ENCODE peak calls at places on chromosomes 2 and 18, in eight cellular contexts. R, U, G, T, V, C, N and M are unnamed samples.

GRCh38 chr2:117686699-117687098 is 127.8 kb upstream of the DDX18 start:
- DNase-seq in R (no peak), U (no peak), G (no peak), T (no peak), V (no peak), C (no peak), N (no peak), M (no peak)

GRCh38 chr2:158692372-158693103 is 102.6 kb upstream of the DAPL1 start:
- DNase-seq in R (no peak), U (no peak), G (no peak), T (no peak), V (no peak), C (no peak), N (no peak), M (no peak)

GRCh38 chr2:214019229-214019972 is 391.5 kb upstream of the VWC2L start:
- DNase-seq in R (peak), U (peak), G (peak), T (peak), V (peak), C (no peak), N (no peak), M (no peak)

GRCh38 chr2:149027602-149028250 is 10.8 kb upstream of the LYPD6B start:
- DNase-seq in R (no peak), U (no peak), G (no peak), T (no peak), V (no peak), C (no peak), N (no peak), M (no peak)

GRCh38 chr18:49766646-49767045 is 46.7 kb downstream of the ACAA2 start:
- DNase-seq in R (no peak), U (no peak), G (no peak), T (no peak), V (no peak), C (no peak), N (no peak), M (no peak)

GRCh38 chr2:95062716-95063400 is 37.4 kb downstream of the MAL start:
- DNase-seq in R (no peak), U (no peak), G (no peak), T (no peak), V (no peak), C (no peak), N (peak), M (no peak)

GRCh38 chr2:18795881-18796280 is 206.5 kb upstream of the NT5C1B start:
- DNase-seq in R (no peak), U (no peak), G (no peak), T (peak), V (peak), C (no peak), N (no peak), M (no peak)

GRCh38 chr2:159124441-159124911 is 156.0 kb downstream of the TANC1 start:
- DNase-seq in R (peak), U (peak), G (peak), T (peak), V (peak), C (no peak), N (no peak), M (no peak)

GRCh38 chr2:233803994-233804393 is 25.9 kb downstream of the MROH2A start:
- DNase-seq in R (no peak), U (no peak), G (no peak), T (no peak), V (no peak), C (no peak), N (peak), M (no peak)

GRCh38 chr2:8290771-8291352 is 391.0 kb upstream of the ID2 start:
- DNase-seq in R (no peak), U (no peak), G (no peak), T (no peak), V (no peak), C (no peak), N (no peak), M (no peak)

GRCh38 chr18:56756971-56757370 is 105.8 kb downstream of the WDR7 start:
- DNase-seq in R (no peak), U (peak), G (no peak), T (no peak), V (no peak), C (no peak), N (no peak), M (no peak)

GRCh38 chr18:75777630-75778029 is 350.1 kb upstream of the SMIM21 start:
- DNase-seq in R (no peak), U (no peak), G (no peak), T (no peak), V (no peak), C (no peak), N (no peak), M (no peak)

GRCh38 chr2:68938938-68939337 is 13.8 kb downstream of the GKN2 start:
- DNase-seq in R (no peak), U (no peak), G (no peak), T (no peak), V (no peak), C (no peak), N (no peak), M (no peak)

GRCh38 chr2:240784629-240785423 is 35.2 kb downstream of the KIF1A start:
- DNase-seq in R (no peak), U (no peak), G (no peak), T (no peak), V (no peak), C (no peak), N (no peak), M (no peak)

GRCh38 chr2:121213386-121213785 is 71.6 kb downstream of the TFCP2L1 start:
- DNase-seq in R (no peak), U (no peak), G (no peak), T (no peak), V (no peak), C (no peak), N (no peak), M (no peak)

GRCh38 chr2:159897720-159898119 is 99.7 kb upstream of the CD302 start:
- DNase-seq in R (no peak), U (no peak), G (no peak), T (no peak), V (no peak), C (no peak), N (no peak), M (no peak)

GRCh38 chr2:182951948-182952663 is 85.7 kb upstream of the FRZB start:
- DNase-seq in R (no peak), U (no peak), G (no peak), T (no peak), V (peak), C (no peak), N (no peak), M (no peak)

GRCh38 chr2:38376346-38376682 is 759 bp downstream of the ATL2 start:
- DNase-seq in R (peak), U (no peak), G (peak), T (peak), V (peak), C (no peak), N (peak), M (no peak)

GRCh38 chr2:166651080-166651675 is 157.1 kb upstream of the SCN7A start:
- DNase-seq in R (no peak), U (no peak), G (no peak), T (peak), V (peak), C (no peak), N (no peak), M (no peak)

GRCh38 chr18:43893001-43893637 is 615.8 kb upstream of the SYT4 start:
- DNase-seq in R (peak), U (no peak), G (no peak), T (peak), V (peak), C (no peak), N (no peak), M (no peak)

GRCh38 chr2:133139847-133140533 is 428.3 kb downstream of the NCKAP5 start:
- DNase-seq in R (no peak), U (no peak), G (no peak), T (no peak), V (peak), C (no peak), N (no peak), M (no peak)

GRCh38 chr2:226079186-226079585 is 679.7 kb downstream of the NYAP2 start:
- DNase-seq in R (no peak), U (no peak), G (no peak), T (no peak), V (no peak), C (no peak), N (no peak), M (no peak)

GRCh38 chr18:5237083-5237722 is 40.1 kb upstream of the AKAIN1 start:
- DNase-seq in R (no peak), U (no peak), G (no peak), T (no peak), V (no peak), C (no peak), N (no peak), M (peak)

GRCh38 chr2:98026927-98027522 is 31.3 kb upstream of the TMEM131 start:
- DNase-seq in R (no peak), U (no peak), G (no peak), T (no peak), V (no peak), C (no peak), N (no peak), M (no peak)

GRCh38 chr2:163573652-163574051 is 162.2 kb downstream of the FIGN start:
- DNase-seq in R (no peak), U (no peak), G (no peak), T (no peak), V (no peak), C (no peak), N (no peak), M (no peak)

GRCh38 chr18:44767807-44768206 is 87.1 kb downstream of the SETBP1 start:
- DNase-seq in R (no peak), U (no peak), G (no peak), T (no peak), V (no peak), C (no peak), N (no peak), M (no peak)

GRCh38 chr2:139720056-139720455 is 939.9 kb upstream of the NXPH2 start:
- DNase-seq in R (no peak), U (no peak), G (no peak), T (no peak), V (no peak), C (no peak), N (no peak), M (no peak)

GRCh38 chr2:26934335-26934724 is 36.1 kb upstream of the MAPRE3 start:
- DNase-seq in R (no peak), U (no peak), G (no peak), T (no peak), V (no peak), C (no peak), N (no peak), M (no peak)

GRCh38 chr2:7180641-7181370 is 263.6 kb downstream of the RNF144A start:
- DNase-seq in R (no peak), U (no peak), G (peak), T (no peak), V (peak), C (no peak), N (no peak), M (no peak)

GRCh38 chr18:40355701-40356100 is 1599.3 kb upstream of the PIK3C3 start:
- DNase-seq in R (no peak), U (no peak), G (no peak), T (peak), V (peak), C (no peak), N (no peak), M (no peak)

GRCh38 chr18:77115461-77115907 is 17.1 kb downstream of the MBP start:
- DNase-seq in R (no peak), U (no peak), G (no peak), T (no peak), V (no peak), C (no peak), N (no peak), M (no peak)

GRCh38 chr2:70923378-70924015 is 12.2 kb upstream of the ATP6V1B1 start:
- DNase-seq in R (no peak), U (no peak), G (peak), T (no peak), V (no peak), C (no peak), N (no peak), M (peak)

GRCh38 chr2:239188536-239188935 is 212.3 kb downstream of the HDAC4 start:
- DNase-seq in R (no peak), U (peak), G (no peak), T (no peak), V (no peak), C (no peak), N (peak), M (no peak)

GRCh38 chr2:3472296-3472695 is 47.0 kb downstream of the ADI1 start:
- DNase-seq in R (no peak), U (no peak), G (no peak), T (no peak), V (no peak), C (no peak), N (no peak), M (no peak)

GRCh38 chr2:147689510-147689909 is 155.3 kb upstream of the ACVR2A start:
- DNase-seq in R (no peak), U (peak), G (no peak), T (no peak), V (no peak), C (no peak), N (no peak), M (no peak)

GRCh38 chr2:94870392-94871225 is 621 bp upstream of the TEKT4 start:
- DNase-seq in R (no peak), U (no peak), G (no peak), T (no peak), V (no peak), C (no peak), N (peak), M (peak)

DNA sequence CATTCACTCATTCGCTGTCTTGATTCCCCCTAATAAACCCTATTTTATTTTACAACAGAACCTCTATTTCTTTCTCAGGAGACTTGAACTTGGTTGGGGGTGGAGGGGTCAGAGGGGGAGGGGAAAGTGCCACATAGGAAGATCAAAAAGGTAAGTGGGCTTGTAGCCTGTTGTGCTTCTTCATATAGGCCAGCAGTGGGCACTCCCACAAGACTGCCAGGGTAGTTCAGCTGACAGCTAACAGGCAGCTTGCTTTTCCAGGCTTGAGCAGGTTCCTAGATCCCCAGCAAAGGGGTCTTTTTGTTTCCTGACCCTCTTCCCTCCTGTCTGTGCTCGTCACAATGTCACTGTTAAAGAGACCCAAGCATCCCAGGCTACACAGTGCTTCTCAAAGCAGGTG is 829 bp upstream of the KIAA2012 start:
- DNase-seq in R (no peak), U (no peak), G (no peak), T (no peak), V (no peak), C (no peak), N (no peak), M (no peak)
- TF ChIP-seq CTCF in R (peak), U (no peak), G (no peak), T (peak), V (peak), C (peak), N (peak), M (peak)

GRCh38 chr2:60843006-60843405 is 38.4 kb upstream of the REL start:
- DNase-seq in R (no peak), U (no peak), G (no peak), T (no peak), V (no peak), C (no peak), N (no peak), M (no peak)
- TF ChIP-seq CTCF in R (no peak), U (no peak), G (no peak), T (no peak), V (no peak), C (no peak), N (no peak), M (no peak)

DNA sequence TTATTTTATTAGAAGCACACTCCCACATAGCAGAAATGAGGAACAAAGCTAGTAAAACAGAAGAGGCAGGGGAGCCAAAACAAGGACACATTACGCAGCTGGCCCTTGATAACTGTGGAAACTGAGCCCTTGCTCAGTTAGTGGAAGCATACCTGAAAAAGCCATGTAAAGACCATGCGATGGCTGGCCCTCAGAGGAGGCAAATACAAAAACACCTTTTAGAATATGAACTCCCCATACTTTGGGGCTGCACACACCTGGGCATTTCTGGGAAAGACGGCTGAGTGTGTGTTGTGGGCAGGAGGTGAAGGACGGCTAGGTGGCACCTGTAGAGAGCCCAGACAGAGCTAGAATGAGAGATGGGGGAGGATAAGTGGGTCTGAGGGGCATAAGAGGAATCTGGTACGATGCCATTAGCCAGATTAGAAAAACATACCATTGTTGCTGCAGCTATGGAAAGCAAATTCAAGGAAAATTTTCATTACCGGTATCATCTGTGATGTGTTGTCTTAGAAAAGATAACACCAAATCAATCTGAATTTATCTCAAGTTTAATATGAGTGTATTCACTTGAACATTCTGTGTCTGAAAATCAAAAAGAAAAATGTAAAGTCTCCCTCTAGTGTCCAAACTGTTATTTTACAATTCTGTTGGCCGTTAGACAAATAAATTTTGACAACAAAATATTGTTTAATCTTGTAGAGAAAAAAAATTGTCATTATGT is 45.2 kb upstream of the SULT1C3 start:
- DNase-seq in R (no peak), U (no peak), G (no peak), T (no peak), V (no peak), C (no peak), N (no peak), M (no peak)
- TF ChIP-seq CTCF in R (peak), U (no peak), G (peak), T (peak), V (peak), C (peak), N (peak), M (peak)

GRCh38 chr18:7735194-7735593 is 168.1 kb downstream of the PTPRM start:
- DNase-seq in R (no peak), U (no peak), G (no peak), T (no peak), V (no peak), C (no peak), N (no peak), M (no peak)
- TF ChIP-seq CTCF in R (peak), U (no peak), G (peak), T (peak), V (peak), C (peak), N (peak), M (no peak)

GRCh38 chr2:222752731-222753130 is 81.3 kb downstream of the MOGAT1 start:
- DNase-seq in R (no peak), U (no peak), G (no peak), T (no peak), V (peak), C (no peak), N (no peak), M (no peak)

GRCh38 chr2:222753251-222753824 is 81.9 kb downstream of the MOGAT1 start:
- DNase-seq in R (no peak), U (no peak), G (no peak), T (no peak), V (peak), C (no peak), N (no peak), M (no peak)

GRCh38 chr2:222750533-222750932 is 79.1 kb downstream of the MOGAT1 start:
- DNase-seq in R (no peak), U (no peak), G (no peak), T (no peak), V (no peak), C (no peak), N (no peak), M (no peak)

GRCh38 chr2:222751238-222751637 is 79.8 kb downstream of the MOGAT1 start:
- DNase-seq in R (no peak), U (no peak), G (no peak), T (no peak), V (no peak), C (no peak), N (no peak), M (no peak)

DNA sequence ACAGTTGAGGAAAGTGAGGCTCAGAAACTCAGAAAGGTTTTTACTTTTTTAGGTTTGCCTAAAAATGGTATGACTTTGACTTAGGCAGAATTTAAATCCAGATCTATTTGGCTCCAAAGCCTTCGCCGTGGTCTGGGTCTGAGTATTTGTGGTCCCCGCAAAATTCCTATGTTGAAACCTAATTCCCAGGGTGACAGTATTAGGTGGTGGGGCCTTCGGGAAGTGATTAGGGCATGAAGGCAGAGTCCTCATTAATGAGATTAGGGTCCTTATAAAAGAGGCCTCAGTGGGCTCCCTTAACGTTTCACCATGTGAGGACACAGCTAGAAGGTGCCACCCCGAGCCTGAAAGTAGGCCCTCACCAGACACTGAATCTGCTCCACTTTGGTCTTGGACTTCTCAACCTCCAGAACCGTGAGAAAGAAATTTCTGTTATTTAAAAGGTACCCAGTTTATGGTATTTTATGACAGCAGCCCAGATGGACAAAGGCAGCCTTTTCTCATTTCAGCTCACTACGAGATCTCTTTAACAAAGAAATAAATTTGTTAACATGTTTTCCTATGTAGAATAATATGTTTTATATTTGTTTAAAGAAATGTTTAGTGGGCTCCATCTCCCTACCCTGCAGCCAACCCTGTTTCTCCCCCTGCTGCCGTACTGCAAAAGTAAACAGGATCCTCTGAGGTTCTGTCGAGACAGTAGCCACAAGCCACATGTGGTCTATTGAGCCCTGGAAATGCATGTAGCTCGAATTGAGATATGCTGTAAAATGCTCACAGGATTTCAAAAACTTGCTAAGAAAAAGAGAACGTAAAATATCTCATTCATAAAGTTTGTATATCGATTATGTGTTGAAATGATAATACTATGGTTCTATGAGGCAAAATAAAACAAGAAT is 80.6 kb downstream of the MOGAT1 start:
- DNase-seq in R (no peak), U (no peak), G (no peak), T (no peak), V (peak), C (no peak), N (no peak), M (no peak)
- TF ChIP-seq CTCF in R (no peak), U (no peak), G (no peak), T (no peak), V (no peak), C (no peak), N (no peak), M (no peak)

GRCh38 chr2:75241696-75242095 is 42.4 kb upstream of the TACR1 start:
- DNase-seq in R (peak), U (no peak), G (no peak), T (peak), V (peak), C (no peak), N (no peak), M (no peak)
- TF ChIP-seq CTCF in R (peak), U (no peak), G (no peak), T (peak), V (peak), C (no peak), N (peak), M (no peak)